ENCODE peak calls at places on chromosomes 13 and 19, in six cellular contexts. O, J, R, B, F and N are unnamed samples.
A peak's percentile ranks its signal among the peaks of the same experiment; 100 is the strongest.

GRCh38 chr13:52933547-52934167 is 85.2 kb upstream of the PCDH8 start:
- DNase-seq in R (no peak), B (no peak), O (peak; percentile 72), F (no peak), J (no peak), N (no peak)

GRCh38 chr19:21210037-21210621 is 68.3 kb downstream of the ZNF431 start:
- DNase-seq in J (no peak), F (no peak), O (no peak), B (no peak), R (no peak), N (no peak)

GRCh38 chr13:23889598-23890224 is 511 bp upstream of the MIPEP start:
- DNase-seq in O (peak; percentile 23), R (no peak), F (peak; percentile 24), J (peak; percentile 33), B (no peak), N (no peak)

GRCh38 chr13:49020940-49021548 is 45.3 kb downstream of the FNDC3A start:
- DNase-seq in F (no peak), R (no peak), O (no peak), J (no peak), B (no peak), N (no peak)

GRCh38 chr19:55635856-55636440 is 4.9 kb upstream of the ZNF580 start:
- DNase-seq in R (peak; percentile 3), J (no peak), F (no peak), O (no peak), B (no peak), N (no peak)

GRCh38 chr13:33775339-33776108 is 42.4 kb upstream of the RFC3 start:
- DNase-seq in J (peak; percentile 13), R (no peak), O (no peak), B (no peak), F (no peak), N (no peak)

GRCh38 chr19:56383826-56384605 is 9.3 kb downstream of the ZNF582 start:
- DNase-seq in J (no peak), R (no peak), O (no peak), B (no peak), F (no peak), N (no peak)

GRCh38 chr19:48121909-48122371 is 11.3 kb upstream of the PLA2G4C start:
- DNase-seq in R (no peak), B (peak; percentile 61), F (no peak), O (no peak), J (no peak), N (no peak)

GRCh38 chr13:72151241-72151640 is 284.2 kb upstream of the DACH1 start:
- DNase-seq in F (peak; percentile 30), B (no peak), O (no peak), R (no peak), J (peak; percentile 56), N (no peak)

GRCh38 chr19:14363203-14364097 is 17.8 kb upstream of the ADGRE5 start:
- DNase-seq in R (peak; percentile 87), O (peak; percentile 73), B (peak; percentile 66), J (peak; percentile 68), F (peak; percentile 55), N (peak; percentile 70)

GRCh38 chr19:18153555-18154134 is 682 bp downstream of the PIK3R2 start:
- DNase-seq in F (peak; percentile 39), O (no peak), B (no peak), J (peak; percentile 66), R (no peak), N (no peak)

GRCh38 chr13:58960909-58961308 is 1202.8 kb downstream of the DIAPH3 start:
- DNase-seq in B (no peak), F (no peak), J (peak; percentile 3), R (no peak), O (no peak), N (no peak)

GRCh38 chr13:113224486-113224885 is 15.1 kb downstream of the CUL4A start:
- DNase-seq in F (no peak), R (no peak), J (no peak), B (no peak), O (no peak), N (no peak)

GRCh38 chr19:1760020-1760419 is 6.7 kb downstream of the ONECUT3 start:
- DNase-seq in F (no peak), B (no peak), O (no peak), J (no peak), R (no peak), N (no peak)

GRCh38 chr19:42229855-42230331 is 9.8 kb downstream of the ZNF526 start:
- DNase-seq in J (no peak), R (no peak), F (peak; percentile 45), O (peak; percentile 16), B (no peak), N (no peak)

GRCh38 chr19:14556662-14557188 is 15.1 kb downstream of the NDUFB7 start:
- DNase-seq in R (peak; percentile 84), J (peak; percentile 89), F (peak; percentile 96), O (peak; percentile 85), B (peak; percentile 88), N (peak; percentile 69)

GRCh38 chr19:43353606-43354304 is at the start of gene CD177:
- DNase-seq in O (no peak), B (no peak), J (no peak), F (no peak), R (no peak), N (no peak)

GRCh38 chr13:66553391-66553790 is 676.7 kb downstream of the PCDH9 start:
- DNase-seq in O (no peak), J (peak; percentile 39), F (no peak), R (no peak), B (no peak), N (no peak)

GRCh38 chr19:31334101-31334848 is 15.0 kb downstream of the TSHZ3 start:
- DNase-seq in O (no peak), B (no peak), F (no peak), R (no peak), J (peak; percentile 37), N (no peak)

GRCh38 chr19:54282706-54283105 is 1.8 kb upstream of the LILRB2 start:
- DNase-seq in R (no peak), J (no peak), O (no peak), B (no peak), F (no peak), N (no peak)

GRCh38 chr19:53823380-53824120 is 564 bp downstream of the NLRP12 start:
- DNase-seq in O (no peak), J (no peak), F (no peak), B (no peak), R (no peak), N (no peak)

GRCh38 chr13:93473441-93474270 is 247.0 kb downstream of the GPC6 start:
- DNase-seq in F (no peak), J (no peak), B (no peak), O (no peak), R (no peak), N (no peak)

GRCh38 chr19:19778666-19779065 is 42.9 kb downstream of the ZNF506 start:
- DNase-seq in R (no peak), O (no peak), F (no peak), B (no peak), J (no peak), N (no peak)